ENCODE peak calls at places on chromosomes 4 and X, in eight cellular contexts. Q is tibial artery, Z is tibial nerve, L is Calu3, X is GM20000, Y is cardiac fibroblast, B is B cell, E is IMR-90. W is an unnamed sample.

GRCh38 chr4:3638080-3638715 is 106.0 kb upstream of the LRPAP1 start:
- DNase-seq in E (no peak), Z (no peak), X (no peak), Q (no peak), Y (no peak), L (no peak), B (no peak), W (no peak)

GRCh38 chrX:17736478-17736855 is 826 bp upstream of the SCML1 start:
- DNase-seq in B (no peak), Z (no peak), Y (no peak), E (no peak), L (no peak), Q (no peak), X (no peak), W (no peak)

GRCh38 chrX:28205905-28206304 is 224.7 kb upstream of the DCAF8L1 start:
- DNase-seq in L (peak), Z (no peak), E (no peak), B (no peak), Q (no peak), Y (no peak), X (no peak), W (no peak)

GRCh38 chrX:63426519-63426918 is 75.4 kb upstream of the SPIN4 start:
- DNase-seq in L (no peak), B (no peak), Y (no peak), X (no peak), Q (no peak), E (no peak), Z (no peak), W (no peak)

GRCh38 chrX:122188751-122189150 is 995.3 kb upstream of the GRIA3 start:
- DNase-seq in B (no peak), Y (no peak), Q (no peak), E (no peak), L (no peak), Z (no peak), X (no peak), W (no peak)

GRCh38 chr4:128468485-128468989 is 180.9 kb upstream of the PGRMC2 start:
- DNase-seq in B (no peak), Z (peak), Q (peak), E (peak), X (no peak), Y (peak), L (no peak), W (no peak)

GRCh38 chrX:134628663-134629062 is 29.6 kb downstream of the PLAC1 start:
- DNase-seq in L (no peak), Z (no peak), E (no peak), B (no peak), Q (no peak), Y (no peak), X (no peak), W (no peak)

GRCh38 chr4:32789026-32789608 is 2068.9 kb downstream of the PCDH7 start:
- DNase-seq in Z (no peak), E (no peak), B (no peak), L (no peak), Q (no peak), Y (peak), X (no peak), W (no peak)

GRCh38 chrX:10038585-10038984 is 71.4 kb downstream of the CLDN34 start:
- DNase-seq in X (no peak), E (no peak), Z (no peak), B (no peak), Q (no peak), Y (no peak), L (no peak), W (no peak)

GRCh38 chr4:119748853-119749252 is 120.2 kb upstream of the PDE5A start:
- DNase-seq in Q (no peak), B (no peak), E (peak), Z (no peak), L (no peak), Y (peak), X (no peak), W (no peak)

GRCh38 chrX:8868906-8869305 is 67.7 kb upstream of the FAM9A start:
- DNase-seq in Q (no peak), L (no peak), Y (peak), B (no peak), E (peak), Z (no peak), X (no peak), W (no peak)
- TF ChIP-seq CTCF in Q (peak), L (no peak), Y (peak), B (no peak), E (peak), Z (no peak), X (no peak), W (no peak)

DNA sequence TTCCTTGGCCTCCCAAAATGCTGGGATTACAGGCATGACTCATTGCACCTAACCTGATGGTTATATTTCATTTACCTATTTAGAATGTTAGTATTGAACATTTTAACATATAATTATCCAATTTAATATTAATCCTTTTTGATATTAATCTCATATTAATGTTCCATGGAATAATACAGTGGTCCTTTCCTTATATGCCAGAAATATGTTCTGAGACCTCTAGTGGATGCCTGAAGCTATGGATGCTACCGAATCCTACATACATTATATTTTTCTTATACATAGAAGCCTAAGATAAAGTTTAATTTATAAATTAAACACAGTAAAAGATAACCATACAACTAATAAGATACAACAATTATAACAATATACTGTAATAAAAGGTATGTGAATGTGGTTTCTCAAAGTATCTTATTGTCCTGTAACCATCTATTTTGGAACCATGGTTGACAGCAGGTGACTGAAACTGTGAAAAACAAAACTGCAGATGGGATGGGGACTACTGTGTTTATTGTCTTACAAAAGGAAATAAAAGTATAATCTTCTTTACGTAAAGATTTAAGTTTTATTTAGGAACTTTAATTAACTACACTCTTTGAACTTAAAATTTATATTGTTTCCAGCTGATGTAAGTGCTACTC is 431.4 kb downstream of the GRID2 start:
- DNase-seq in Z (no peak), Q (no peak), B (no peak), X (no peak), Y (no peak), E (no peak), L (no peak), W (no peak)
- TF ChIP-seq CTCF in Z (no peak), Q (no peak), B (no peak), X (no peak), Y (no peak), E (no peak), L (no peak), W (no peak)

GRCh38 chrX:108584617-108585211 is 145.1 kb downstream of the COL4A5 start:
- DNase-seq in L (peak), B (no peak), Q (no peak), X (no peak), E (no peak), Z (no peak), Y (peak), W (no peak)
- TF ChIP-seq CTCF in L (peak), B (no peak), Q (no peak), X (no peak), E (peak), Z (peak), Y (peak), W (peak)

GRCh38 chrX:153353416-153353815 is 19.5 kb downstream of the ZNF275 start:
- DNase-seq in E (no peak), Z (no peak), B (no peak), X (no peak), L (no peak), Y (no peak), Q (no peak), W (no peak)
- TF ChIP-seq CTCF in E (no peak), Z (no peak), B (no peak), X (no peak), L (no peak), Y (no peak), Q (no peak), W (no peak)

GRCh38 chr4:184648220-184649025 is 824 bp downstream of the CASP3 start:
- DNase-seq in E (peak), X (peak), Z (peak), Q (peak), L (peak), Y (peak), B (peak), W (peak)

GRCh38 chr4:184649971-184650855 is 675 bp downstream of the PRIMPOL start:
- DNase-seq in E (peak), B (no peak), L (no peak), Z (peak), Y (peak), Q (peak), X (no peak), W (no peak)

GRCh38 chr4:184651899-184652298 is 2.4 kb downstream of the PRIMPOL start:
- DNase-seq in Y (no peak), X (no peak), E (no peak), B (no peak), Q (no peak), Z (no peak), L (no peak), W (no peak)

GRCh38 chr4:184647391-184648101 is 1.7 kb downstream of the CASP3 start:
- DNase-seq in Y (peak), Z (no peak), X (no peak), E (peak), Q (no peak), L (no peak), B (no peak), W (no peak)

GRCh38 chr4:184649026-184649970 is at the start of the genes CASP3 and PRIMPOL:
- DNase-seq in Y (peak), B (peak), L (peak), Z (peak), E (peak), Q (peak), X (peak), W (peak)
- TF ChIP-seq CTCF in Y (peak), B (peak), L (no peak), Z (peak), E (peak), Q (no peak), X (no peak), W (no peak)

GRCh38 chr4:1767770-1768366 is 25.2 kb upstream of the FGFR3 start:
- DNase-seq in B (no peak), E (peak), Z (no peak), L (peak), Q (no peak), Y (peak), X (peak), W (no peak)
- TF ChIP-seq CTCF in B (peak), E (peak), Z (no peak), L (no peak), Q (no peak), Y (peak), X (peak), W (peak)